ENCODE peak calls at places on chromosomes 11 and 22, in four cellular contexts. U, X, A and W are unnamed samples.

GRCh38 chr11:110759972-110760381 is 47.7 kb upstream of the ARHGAP20 start:
- DNase-seq in U (no peak), X (no peak), A (no peak), W (no peak)

GRCh38 chr22:35835998-35836691 is 118.5 kb downstream of the APOL5 start:
- DNase-seq in U (no peak), X (peak; percentile 71), A (no peak), W (peak; percentile 48)

GRCh38 chr22:49540571-49541450 is 286.9 kb downstream of the BRD1 start:
- DNase-seq in U (no peak), X (no peak), A (no peak), W (no peak)

GRCh38 chr11:65522640-65523322 is 2.1 kb upstream of the SCYL1 start:
- DNase-seq in U (no peak), X (no peak), A (no peak), W (no peak)

GRCh38 chr11:86099727-86100320 is 30.9 kb upstream of the PICALM start:
- DNase-seq in U (no peak), X (peak; percentile 34), A (no peak), W (no peak)

GRCh38 chr22:42443240-42444059 is 11.2 kb upstream of the NFAM1 start:
- DNase-seq in U (no peak), X (no peak), A (no peak), W (no peak)

GRCh38 chr11:116530705-116531104 is 242.1 kb downstream of the BUD13 start:
- DNase-seq in U (no peak), X (no peak), A (no peak), W (no peak)

GRCh38 chr11:74311352-74311926 is at the start of gene P4HA3:
- DNase-seq in U (peak; percentile 93), X (peak; percentile 13), A (no peak), W (peak; percentile 90)

GRCh38 chr11:123642435-123642834 is 12.0 kb downstream of the SCN3B start:
- DNase-seq in U (no peak), X (no peak), A (no peak), W (no peak)

GRCh38 chr22:29062286-29062949 is 787 bp upstream of the C22orf31 start:
- DNase-seq in U (no peak), X (peak; percentile 73), A (no peak), W (no peak)

GRCh38 chr11:123477205-123477907 is 47.3 kb downstream of the GRAMD1B start:
- DNase-seq in U (no peak), X (no peak), A (no peak), W (no peak)

GRCh38 chr11:46666516-46666915 is 33.9 kb downstream of the ARHGAP1 start:
- DNase-seq in U (no peak), X (no peak), A (no peak), W (no peak)

GRCh38 chr11:61728066-61728939 is 24.1 kb upstream of the MYRF start:
- DNase-seq in U (no peak), X (no peak), A (no peak), W (no peak)

DNA sequence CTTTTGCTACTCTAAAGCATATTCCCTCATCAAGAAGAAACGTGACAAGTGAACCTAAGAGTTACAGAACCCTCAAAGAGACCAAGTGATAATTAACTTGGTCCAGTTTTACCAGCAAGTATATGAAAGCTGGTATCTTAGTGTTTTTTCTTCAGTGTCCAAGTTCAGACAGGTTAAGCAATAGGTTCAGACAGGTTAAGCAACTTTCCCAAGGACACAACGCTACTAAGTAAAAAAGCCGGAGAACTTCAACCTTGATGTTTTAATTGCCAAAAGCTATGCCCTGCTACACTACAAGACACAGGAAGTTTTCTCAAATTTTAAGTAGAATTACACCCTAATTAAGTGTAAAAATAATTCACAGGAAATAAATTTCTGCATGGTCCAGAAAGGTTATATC is 30.0 kb upstream of the ARHGAP32 start:
- DNase-seq in U (no peak), X (no peak), A (no peak), W (no peak)
- TF ChIP-seq FOXK2 in U (no peak), X (no peak), A (no peak), W (no peak)

GRCh38 chr11:129800655-129801054 is 15.0 kb upstream of the TMEM45B start:
- DNase-seq in U (no peak), X (peak; percentile 44), A (no peak), W (no peak)

GRCh38 chr11:129803533-129803932 is 12.1 kb upstream of the TMEM45B start:
- DNase-seq in U (no peak), X (no peak), A (no peak), W (no peak)

GRCh38 chr11:129798212-129798611 is 17.4 kb upstream of the TMEM45B start:
- DNase-seq in U (no peak), X (no peak), A (no peak), W (no peak)

DNA sequence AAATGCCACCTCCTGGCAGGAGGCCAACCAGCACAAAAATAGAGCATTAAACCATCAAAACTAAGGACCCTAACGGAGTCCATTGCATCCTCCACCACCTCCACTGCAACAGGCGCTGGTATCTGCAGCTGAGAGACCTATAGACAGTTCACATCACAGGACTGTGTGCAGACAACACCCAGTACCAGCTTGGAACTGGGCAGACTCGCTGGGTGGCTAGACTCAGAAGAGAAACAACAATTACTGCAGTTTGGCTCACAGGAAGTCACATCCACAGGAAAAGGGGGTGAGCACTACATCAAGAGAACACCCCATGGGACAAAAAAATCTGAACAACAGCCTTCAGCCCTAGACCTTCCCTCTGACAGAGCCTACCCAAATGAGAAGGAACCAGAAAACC is 11.6 kb upstream of the TMEM45B start:
- DNase-seq in U (no peak), X (no peak), A (no peak), W (no peak)
- TF ChIP-seq FOXK2 in U (no peak), X (no peak), A (no peak), W (no peak)

GRCh38 chr11:66999555-66999954 is 23.4 kb upstream of the SYT12 start:
- DNase-seq in U (no peak), X (no peak), A (no peak), W (no peak)

GRCh38 chr11:66992041-66992440 is 16.9 kb downstream of the C11orf86 start:
- DNase-seq in U (no peak), X (no peak), A (no peak), W (no peak)

GRCh38 chr11:67001332-67001731 is 21.6 kb upstream of the SYT12 start:
- DNase-seq in U (no peak), X (no peak), A (no peak), W (no peak)

GRCh38 chr11:67002297-67002913 is 20.5 kb upstream of the SYT12 start:
- DNase-seq in U (no peak), X (no peak), A (no peak), W (no peak)

DNA sequence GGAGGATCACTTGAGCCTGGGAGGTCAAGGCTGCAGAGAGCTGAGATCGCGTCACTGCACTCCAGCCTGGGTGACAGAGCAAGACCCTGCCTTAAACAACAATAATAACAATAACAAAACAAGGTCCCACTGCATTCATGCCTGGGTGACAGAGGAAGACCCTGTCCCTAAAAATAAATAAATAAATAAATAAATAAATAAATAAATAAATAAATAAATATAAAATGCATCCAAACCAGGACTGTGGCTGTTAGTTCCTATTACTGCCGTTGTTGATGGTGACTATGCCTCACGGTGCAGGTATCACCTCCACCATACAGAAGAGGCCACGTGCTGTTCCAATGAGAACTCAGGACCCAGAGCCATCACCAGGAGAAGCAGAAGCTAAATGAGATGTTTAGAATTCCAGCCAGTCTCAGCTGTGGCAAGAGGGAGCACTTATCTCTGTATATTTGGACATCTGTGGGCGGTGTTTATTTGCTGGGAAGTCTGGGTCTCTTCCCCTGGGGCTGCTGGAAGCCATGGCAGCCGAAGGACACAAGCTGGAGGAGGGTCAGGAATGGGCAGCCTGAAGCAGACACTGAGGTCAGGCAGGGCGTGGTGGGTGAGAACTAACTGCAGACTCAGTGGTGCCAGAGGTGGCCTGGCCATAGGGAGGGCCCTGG is 21.6 kb downstream of the C11orf86 start:
- DNase-seq in U (no peak), X (peak; percentile 93), A (no peak), W (no peak)
- TF ChIP-seq FOXK2 in U (no peak), X (no peak), A (no peak), W (no peak)

GRCh38 chr22:40043086-40043485 is 48.3 kb downstream of the FAM83F start:
- DNase-seq in U (no peak), X (no peak), A (no peak), W (no peak)
- TF ChIP-seq FOXK2 in U (no peak), X (no peak), A (no peak), W (no peak)

DNA sequence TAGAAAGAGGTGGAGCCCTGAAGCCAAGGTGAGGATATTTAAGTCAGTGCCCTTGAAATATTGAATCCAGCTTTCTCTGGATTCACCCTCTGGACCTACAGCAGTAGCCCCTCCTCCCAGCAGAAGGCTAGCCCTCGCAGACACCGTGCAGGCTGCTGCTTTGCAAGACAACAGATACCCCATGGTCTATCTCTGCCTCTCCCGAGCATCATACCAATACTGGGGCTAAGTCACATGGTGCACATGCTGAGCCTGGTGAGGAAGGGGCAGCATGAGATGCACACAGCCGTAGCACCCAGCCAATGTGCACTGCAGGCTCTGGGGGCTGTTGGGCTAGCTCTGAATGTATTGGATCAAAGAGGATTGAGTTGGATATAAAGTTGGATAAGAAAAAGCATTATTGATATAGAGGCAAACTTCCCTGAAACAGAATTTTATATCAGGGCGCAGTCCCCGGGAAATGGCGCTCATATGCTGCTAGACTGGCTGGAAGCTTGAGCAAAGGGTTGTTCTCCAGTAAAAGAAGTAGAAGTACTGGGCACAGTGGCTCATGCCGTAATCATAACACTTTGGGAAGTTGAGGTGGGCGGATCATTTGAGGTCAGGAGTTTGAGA is 200.5 kb upstream of the B3GAT1 start:
- DNase-seq in U (no peak), X (no peak), A (no peak), W (no peak)
- TF ChIP-seq FOXK2 in U (no peak), X (no peak), A (no peak), W (no peak)